ENCODE peak calls at places on chromosome 5, in eight cellular contexts. F, X, M, J, W, S, K and U are unnamed samples.

GRCh38 chr5:176381423-176381822 is 7.0 kb downstream of the NOP16 start:
- DNase-seq in F (no peak), X (no peak), M (no peak), J (peak), W (no peak), S (no peak), K (no peak), U (no peak)

GRCh38 chr5:142141463-142141862 is 32.9 kb downstream of the NDFIP1 start:
- DNase-seq in F (no peak), X (no peak), M (no peak), J (no peak), W (no peak), S (no peak), K (no peak), U (no peak)

GRCh38 chr5:1641041-1641440 is 117.3 kb upstream of the LPCAT1 start:
- DNase-seq in F (no peak), X (no peak), M (peak), J (no peak), W (no peak), S (no peak), K (no peak), U (no peak)

GRCh38 chr5:58239731-58240130 is 220.2 kb downstream of the PLK2 start:
- DNase-seq in F (no peak), X (no peak), M (no peak), J (no peak), W (no peak), S (no peak), K (no peak), U (no peak)

GRCh38 chr5:111271885-111272284 is 47.7 kb downstream of the CAMK4 start:
- DNase-seq in F (no peak), X (no peak), M (no peak), J (no peak), W (no peak), S (no peak), K (no peak), U (no peak)

GRCh38 chr5:72817639-72818266 is 1.3 kb downstream of the TNPO1 start:
- DNase-seq in F (no peak), X (no peak), M (no peak), J (no peak), W (no peak), S (peak), K (peak), U (no peak)

GRCh38 chr5:9835121-9835770 is 205.1 kb upstream of the TAS2R1 start:
- DNase-seq in F (no peak), X (no peak), M (no peak), J (no peak), W (no peak), S (no peak), K (no peak), U (no peak)

GRCh38 chr5:10172242-10172641 is 77.4 kb downstream of the ATPSCKMT start:
- DNase-seq in F (no peak), X (no peak), M (no peak), J (no peak), W (no peak), S (peak), K (no peak), U (no peak)

GRCh38 chr5:150295172-150295611 is 5.6 kb upstream of the CAMK2A start:
- DNase-seq in F (no peak), X (no peak), M (no peak), J (no peak), W (no peak), S (no peak), K (peak), U (peak)

GRCh38 chr5:113806250-113806649 is 292.8 kb downstream of the YTHDC2 start:
- DNase-seq in F (no peak), X (no peak), M (no peak), J (no peak), W (no peak), S (peak), K (no peak), U (no peak)

GRCh38 chr5:119706049-119706448 is 76.7 kb downstream of the FAM170A start:
- DNase-seq in F (no peak), X (no peak), M (no peak), J (no peak), W (no peak), S (no peak), K (no peak), U (no peak)

GRCh38 chr5:24388448-24388847 is 256.3 kb downstream of the CDH10 start:
- DNase-seq in F (no peak), X (no peak), M (no peak), J (no peak), W (no peak), S (no peak), K (no peak), U (no peak)

GRCh38 chr5:59789197-59789596 is 104.3 kb downstream of the PDE4D start:
- DNase-seq in F (no peak), X (no peak), M (no peak), J (no peak), W (no peak), S (no peak), K (no peak), U (no peak)

GRCh38 chr5:54696931-54697330 is 179.4 kb downstream of the SNX18 start:
- DNase-seq in F (no peak), X (no peak), M (no peak), J (no peak), W (no peak), S (peak), K (no peak), U (no peak)